ENCODE peak calls at places on chromosomes 1 and 21, in seven cellular contexts. One of them, this sample, is unnamed.

GRCh38 chr21:37783016-37783415 is 133.2 kb downstream of the KCNJ6 start:
- DNase-seq in AG09309: no peak
- DNase-seq in BJ: no peak
- DNase-seq in nephron progenitor cell: no peak
- DNase-seq in foreskin fibroblast: no peak
- DNase-seq in MM.1S: no peak
- DNase-seq in PC-3: no peak
- DNase-seq in this sample: no peak

GRCh38 chr1:47262787-47263413 is 30.9 kb upstream of the TAL1 start:
- DNase-seq in foreskin fibroblast: peak; percentile 14
- DNase-seq in nephron progenitor cell: peak; percentile 51
- DNase-seq in AG09309: peak; percentile 21
- DNase-seq in BJ: no peak
- DNase-seq in PC-3: peak; percentile 69
- DNase-seq in MM.1S: peak; percentile 54
- DNase-seq in this sample: peak; percentile 68

GRCh38 chr21:42532466-42533181 is 19.0 kb downstream of the SLC37A1 start:
- DNase-seq in PC-3: no peak
- DNase-seq in BJ: no peak
- DNase-seq in foreskin fibroblast: no peak
- DNase-seq in nephron progenitor cell: no peak
- DNase-seq in MM.1S: no peak
- DNase-seq in AG09309: no peak
- DNase-seq in this sample: no peak

GRCh38 chr1:226990133-226990716 is 50.1 kb downstream of the COQ8A start:
- DNase-seq in foreskin fibroblast: no peak
- DNase-seq in PC-3: no peak
- DNase-seq in nephron progenitor cell: no peak
- DNase-seq in BJ: no peak
- DNase-seq in AG09309: no peak
- DNase-seq in MM.1S: no peak
- DNase-seq in this sample: no peak

GRCh38 chr1:248114890-248115289 is 19.9 kb downstream of the OR2L13 start:
- DNase-seq in nephron progenitor cell: no peak
- DNase-seq in MM.1S: no peak
- DNase-seq in AG09309: no peak
- DNase-seq in BJ: no peak
- DNase-seq in PC-3: no peak
- DNase-seq in foreskin fibroblast: no peak
- DNase-seq in this sample: no peak

GRCh38 chr1:143691971-143692529 is 279.7 kb downstream of the FAM72C start:
- DNase-seq in MM.1S: no peak
- DNase-seq in BJ: no peak
- DNase-seq in AG09309: no peak
- DNase-seq in foreskin fibroblast: no peak
- DNase-seq in nephron progenitor cell: no peak
- DNase-seq in PC-3: no peak
- DNase-seq in this sample: no peak

GRCh38 chr1:159821171-159821867 is 5.4 kb upstream of the SLAMF8 start:
- DNase-seq in nephron progenitor cell: no peak
- DNase-seq in foreskin fibroblast: no peak
- DNase-seq in PC-3: no peak
- DNase-seq in MM.1S: no peak
- DNase-seq in AG09309: no peak
- DNase-seq in BJ: no peak
- DNase-seq in this sample: peak; percentile 72

GRCh38 chr1:89836997-89837909 is 16.4 kb downstream of the LRRC8D start:
- DNase-seq in AG09309: no peak
- DNase-seq in BJ: no peak
- DNase-seq in nephron progenitor cell: no peak
- DNase-seq in PC-3: no peak
- DNase-seq in MM.1S: no peak
- DNase-seq in foreskin fibroblast: no peak
- DNase-seq in this sample: no peak

GRCh38 chr1:209873067-209873810 is 45.5 kb downstream of the UTP25 start:
- DNase-seq in PC-3: peak; percentile 68
- DNase-seq in foreskin fibroblast: peak; percentile 78
- DNase-seq in nephron progenitor cell: no peak
- DNase-seq in MM.1S: no peak
- DNase-seq in BJ: no peak
- DNase-seq in AG09309: no peak
- DNase-seq in this sample: no peak

GRCh38 chr1:34500451-34500850 is 254.4 kb upstream of the GJB5 start:
- DNase-seq in MM.1S: peak; percentile 19
- DNase-seq in PC-3: peak; percentile 20
- DNase-seq in foreskin fibroblast: no peak
- DNase-seq in nephron progenitor cell: peak; percentile 93
- DNase-seq in AG09309: no peak
- DNase-seq in BJ: no peak
- DNase-seq in this sample: peak; percentile 80

GRCh38 chr1:67791686-67792475 is 41.4 kb downstream of the GNG12 start:
- DNase-seq in PC-3: peak; percentile 86
- DNase-seq in AG09309: peak; percentile 88
- DNase-seq in MM.1S: no peak
- DNase-seq in BJ: peak; percentile 83
- DNase-seq in nephron progenitor cell: no peak
- DNase-seq in foreskin fibroblast: peak; percentile 89
- DNase-seq in this sample: no peak

GRCh38 chr21:44748621-44749020 is 37.2 kb upstream of the TSPEAR start:
- DNase-seq in AG09309: no peak
- DNase-seq in MM.1S: no peak
- DNase-seq in foreskin fibroblast: no peak
- DNase-seq in BJ: no peak
- DNase-seq in nephron progenitor cell: no peak
- DNase-seq in PC-3: no peak
- DNase-seq in this sample: no peak

GRCh38 chr1:151611288-151611790 is 511 bp upstream of the SNX27 start:
- DNase-seq in AG09309: peak; percentile 31
- DNase-seq in nephron progenitor cell: no peak
- DNase-seq in foreskin fibroblast: peak; percentile 46
- DNase-seq in PC-3: peak; percentile 71
- DNase-seq in MM.1S: no peak
- DNase-seq in BJ: no peak
- DNase-seq in this sample: no peak

DNA sequence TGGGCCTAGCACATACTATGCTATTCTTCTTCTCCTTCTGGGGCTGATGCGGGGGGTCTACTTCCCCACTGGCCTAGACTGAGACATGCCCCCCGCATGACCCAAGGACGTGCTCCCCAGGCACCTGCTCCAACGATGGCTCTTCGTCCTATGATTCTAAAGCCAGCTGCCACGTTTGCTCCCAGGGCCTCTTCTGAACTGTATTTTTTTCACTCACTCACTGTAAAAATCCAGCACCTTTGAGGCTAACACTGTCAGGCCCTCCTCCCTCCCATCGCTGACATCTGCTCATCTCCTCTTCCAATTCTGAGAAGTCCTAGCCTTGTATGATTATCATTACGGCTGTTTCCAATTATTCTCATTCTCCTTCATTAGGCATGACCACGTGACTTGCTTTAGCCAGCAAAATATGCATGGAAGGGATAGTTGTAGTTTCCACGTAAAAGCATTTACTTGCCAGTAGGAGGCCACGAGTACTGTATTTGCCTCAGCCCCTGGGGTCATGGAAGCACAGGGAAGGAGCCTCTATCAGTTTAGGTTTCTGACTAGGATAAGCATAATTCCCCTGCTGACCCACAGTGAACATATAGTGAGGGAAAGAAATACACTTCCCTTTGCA is 19.1 kb upstream of the EDN2 start:
- DNase-seq in PC-3: no peak
- DNase-seq in MM.1S: no peak
- DNase-seq in nephron progenitor cell: no peak
- DNase-seq in foreskin fibroblast: peak; percentile 40
- DNase-seq in BJ: no peak
- DNase-seq in AG09309: no peak
- DNase-seq in this sample: no peak
- TF ChIP-seq CTCF in PC-3: peak; percentile 49
- TF ChIP-seq CTCF in MM.1S: peak; percentile 13
- TF ChIP-seq CTCF in nephron progenitor cell: peak; percentile 13
- TF ChIP-seq CTCF in foreskin fibroblast: peak; percentile 12
- TF ChIP-seq CTCF in BJ: peak; percentile 31
- TF ChIP-seq CTCF in AG09309: no peak
- TF ChIP-seq CTCF in this sample: no peak

GRCh38 chr1:180953791-180954721 is 41.4 kb downstream of the KIAA1614 start:
- DNase-seq in AG09309: peak; percentile 18
- DNase-seq in nephron progenitor cell: no peak
- DNase-seq in MM.1S: peak; percentile 84
- DNase-seq in PC-3: peak; percentile 48
- DNase-seq in BJ: no peak
- DNase-seq in foreskin fibroblast: peak; percentile 54
- DNase-seq in this sample: no peak
- TF ChIP-seq CTCF in AG09309: peak; percentile 8
- TF ChIP-seq CTCF in nephron progenitor cell: no peak
- TF ChIP-seq CTCF in MM.1S: peak; percentile 18
- TF ChIP-seq CTCF in PC-3: no peak
- TF ChIP-seq CTCF in BJ: no peak
- TF ChIP-seq CTCF in foreskin fibroblast: no peak
- TF ChIP-seq CTCF in this sample: no peak

DNA sequence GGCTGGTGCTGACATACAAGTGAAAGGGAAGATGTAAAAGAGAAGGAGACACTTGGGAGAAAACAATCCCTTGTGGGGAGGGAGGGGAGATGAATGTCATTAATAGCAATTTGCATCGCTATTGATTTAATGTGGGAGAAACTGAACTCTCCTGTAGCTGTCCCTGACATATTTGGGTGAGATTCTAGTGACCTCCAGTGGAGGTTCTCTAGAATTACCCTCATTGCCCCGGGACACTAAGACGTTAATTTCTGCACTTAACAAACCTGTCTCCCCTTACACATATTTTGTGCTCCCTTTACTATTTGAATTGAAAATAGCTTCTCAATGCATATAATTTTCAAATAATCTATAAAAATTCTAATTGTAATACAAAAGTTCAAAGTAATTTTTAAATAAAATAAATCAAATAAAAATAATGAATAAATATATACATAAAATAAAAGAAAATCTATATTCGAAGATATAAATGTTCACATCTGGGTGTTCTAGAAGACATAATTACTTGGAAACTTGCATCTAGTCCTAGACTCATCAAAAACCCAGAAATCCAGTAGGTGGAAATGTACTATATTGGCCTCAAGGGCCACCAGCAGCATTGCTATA is 283.0 kb downstream of the LMX1A start:
- DNase-seq in foreskin fibroblast: peak; percentile 37
- DNase-seq in BJ: no peak
- DNase-seq in MM.1S: peak; percentile 69
- DNase-seq in PC-3: peak; percentile 79
- DNase-seq in nephron progenitor cell: peak; percentile 17
- DNase-seq in AG09309: no peak
- DNase-seq in this sample: peak; percentile 22
- TF ChIP-seq CTCF in foreskin fibroblast: peak; percentile 74
- TF ChIP-seq CTCF in BJ: peak; percentile 77
- TF ChIP-seq CTCF in MM.1S: peak; percentile 85
- TF ChIP-seq CTCF in PC-3: peak; percentile 77
- TF ChIP-seq CTCF in nephron progenitor cell: peak; percentile 89
- TF ChIP-seq CTCF in AG09309: peak; percentile 75
- TF ChIP-seq CTCF in this sample: peak; percentile 62

DNA sequence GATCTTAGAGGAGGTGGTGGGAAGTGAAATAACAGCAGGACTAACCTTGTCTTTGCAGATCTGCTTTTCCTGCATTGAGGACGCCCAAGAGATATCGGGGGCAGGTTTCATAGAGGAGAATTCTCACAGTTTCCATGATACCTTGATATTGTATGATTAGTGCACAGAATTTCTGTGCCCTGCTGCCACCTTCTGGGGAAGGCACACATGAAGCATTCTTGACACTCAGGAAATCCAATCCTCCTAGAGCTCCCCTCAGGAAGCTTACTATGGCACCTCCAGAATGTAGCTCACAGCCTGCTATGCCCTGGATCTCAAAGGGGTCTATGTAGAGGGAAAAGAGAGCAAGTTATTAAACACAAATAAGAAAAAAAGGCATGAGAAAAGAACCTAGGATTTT is 1.5 kb downstream of the CD1B start:
- DNase-seq in AG09309: no peak
- DNase-seq in BJ: no peak
- DNase-seq in nephron progenitor cell: no peak
- DNase-seq in MM.1S: peak; percentile 38
- DNase-seq in PC-3: peak; percentile 28
- DNase-seq in foreskin fibroblast: no peak
- DNase-seq in this sample: no peak
- TF ChIP-seq CTCF in AG09309: peak; percentile 3
- TF ChIP-seq CTCF in BJ: no peak
- TF ChIP-seq CTCF in nephron progenitor cell: no peak
- TF ChIP-seq CTCF in MM.1S: peak; percentile 61
- TF ChIP-seq CTCF in PC-3: peak; percentile 58
- TF ChIP-seq CTCF in foreskin fibroblast: no peak
- TF ChIP-seq CTCF in this sample: no peak

DNA sequence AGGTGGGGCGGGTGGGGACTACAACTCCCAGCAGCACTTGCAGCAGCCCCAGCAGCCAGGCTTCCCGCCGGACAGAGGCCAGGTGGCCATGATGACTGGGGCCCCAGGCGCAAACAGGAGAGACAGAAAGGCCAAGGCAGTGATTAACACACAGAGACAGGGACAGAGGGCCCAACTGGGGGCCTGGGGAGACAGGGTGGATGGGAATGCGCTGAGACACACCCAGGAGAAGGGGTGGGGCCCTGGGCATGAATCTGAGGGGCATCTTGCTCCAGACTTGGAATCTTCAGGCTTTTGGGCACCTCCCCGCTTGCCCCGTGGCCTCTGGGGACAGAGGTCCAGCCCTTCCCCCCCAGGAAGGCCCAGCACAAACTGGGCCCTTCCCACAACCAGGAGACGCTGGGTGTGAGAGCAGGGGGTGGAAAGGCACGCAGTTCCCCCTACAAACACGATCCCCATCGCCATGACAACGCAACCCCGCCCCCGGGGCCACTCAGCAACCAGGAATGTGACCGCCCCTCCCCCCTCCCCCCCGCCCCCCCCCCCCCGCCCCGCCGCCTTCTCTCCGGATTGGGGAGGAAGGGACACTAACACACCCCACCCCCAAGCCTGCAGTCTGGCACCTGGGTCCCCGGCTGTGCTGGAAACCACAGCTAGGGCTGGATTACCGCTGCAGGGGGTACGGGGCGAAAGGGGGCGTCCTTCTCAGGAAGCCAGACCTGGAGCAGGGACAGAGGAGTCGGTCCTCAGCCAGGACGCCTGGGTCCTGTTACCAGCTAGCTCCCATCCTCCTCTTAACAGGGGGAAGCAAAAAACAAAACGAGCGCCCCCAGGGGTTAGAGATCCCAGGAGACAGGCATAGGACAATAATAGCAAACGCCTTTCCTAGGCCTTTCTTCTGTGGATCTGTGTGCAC is 4.5 kb downstream of the HDGF start:
- DNase-seq in MM.1S: no peak
- DNase-seq in foreskin fibroblast: peak; percentile 95
- DNase-seq in PC-3: peak; percentile 93
- DNase-seq in AG09309: peak; percentile 78
- DNase-seq in nephron progenitor cell: peak; percentile 93
- DNase-seq in BJ: peak; percentile 64
- DNase-seq in this sample: peak; percentile 91
- TF ChIP-seq CTCF in MM.1S: peak; percentile 25
- TF ChIP-seq CTCF in foreskin fibroblast: peak; percentile 20
- TF ChIP-seq CTCF in PC-3: peak; percentile 56
- TF ChIP-seq CTCF in AG09309: peak; percentile 19
- TF ChIP-seq CTCF in nephron progenitor cell: no peak
- TF ChIP-seq CTCF in BJ: peak; percentile 43
- TF ChIP-seq CTCF in this sample: no peak

This sample was measured in endothelial cell.